ENCODE peak calls at places on chromosomes 2 and 18, in five cellular contexts. Z is A549, K is sigmoid colon, H is ovary, G is tibial nerve. O is an unnamed sample.

GRCh38 chr2:128228894-128229293 is 89.8 kb downstream of the HS6ST1 start:
- DNase-seq in H (no peak), K (no peak), G (no peak), Z (no peak), O (no peak)

GRCh38 chr2:3445891-3446290 is 66.4 kb downstream of the TRAPPC12 start:
- DNase-seq in K (no peak), H (no peak), Z (no peak), G (no peak), O (no peak)

GRCh38 chr2:9462872-9463697 is 11.3 kb upstream of the IAH1 start:
- DNase-seq in G (no peak), Z (no peak), H (no peak), K (no peak), O (no peak)

GRCh38 chr2:169360984-169361705 is 1.2 kb downstream of the LRP2 start:
- DNase-seq in G (no peak), K (no peak), H (no peak), Z (no peak), O (no peak)

GRCh38 chr2:137828624-137829023 is 135.6 kb upstream of the HNMT start:
- DNase-seq in H (no peak), Z (no peak), K (no peak), G (no peak), O (no peak)

GRCh38 chr18:57445488-57446319 is 10.5 kb downstream of the ONECUT2 start:
- DNase-seq in H (no peak), K (no peak), Z (no peak), G (no peak), O (no peak)

GRCh38 chr2:21024722-21025389 is 19.0 kb downstream of the APOB start:
- DNase-seq in K (no peak), G (no peak), Z (no peak), H (no peak), O (no peak)

GRCh38 chr2:207768168-207768890 is 1.4 kb downstream of the FZD5 start:
- DNase-seq in K (peak), G (peak), Z (peak), H (peak), O (peak)

GRCh38 chr18:3584266-3584665 is 134.3 kb downstream of the TGIF1 start:
- DNase-seq in Z (no peak), G (no peak), K (no peak), H (no peak), O (no peak)

GRCh38 chr2:40316631-40317030 is 135.3 kb downstream of the SLC8A1 start:
- DNase-seq in Z (no peak), H (no peak), G (no peak), K (no peak), O (no peak)

GRCh38 chr2:104443137-104443536 is 410.8 kb upstream of the POU3F3 start:
- DNase-seq in K (no peak), Z (no peak), G (no peak), H (no peak), O (no peak)

GRCh38 chr2:238174701-238175100 is 15.9 kb downstream of the ERFE start:
- DNase-seq in K (no peak), H (no peak), Z (no peak), G (no peak), O (no peak)

GRCh38 chr18:47247833-47248609 is 3.4 kb downstream of the SKOR2 start:
- DNase-seq in K (no peak), H (no peak), G (no peak), Z (no peak), O (no peak)

GRCh38 chr18:47248610-47249343 is 2.7 kb downstream of the SKOR2 start:
- DNase-seq in G (no peak), Z (no peak), K (no peak), H (no peak), O (no peak)

GRCh38 chr18:47246027-47246971 is 5.2 kb downstream of the SKOR2 start:
- DNase-seq in Z (no peak), K (no peak), H (no peak), G (no peak), O (peak)

GRCh38 chr18:47247036-47247832 is 4.2 kb downstream of the SKOR2 start:
- DNase-seq in Z (no peak), G (no peak), H (no peak), K (no peak), O (no peak)

DNA sequence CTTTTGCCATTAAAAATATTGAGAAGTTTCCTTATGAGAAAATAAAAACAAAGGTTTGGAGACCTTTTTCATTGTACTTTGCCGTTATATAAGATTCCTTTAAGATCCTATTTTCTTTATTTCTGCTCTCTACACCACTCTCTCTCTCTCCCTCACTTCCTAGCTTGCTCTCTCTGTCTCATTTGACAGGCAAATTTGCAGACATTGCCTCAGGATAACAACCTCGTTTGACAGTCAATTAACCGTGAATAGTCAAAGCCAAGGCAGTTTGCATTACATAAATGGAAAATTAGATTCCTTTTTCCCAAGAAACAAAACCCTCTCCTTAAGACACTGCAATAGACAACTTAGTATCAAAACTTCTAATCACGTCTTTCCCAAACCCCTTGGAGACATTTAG is 7.4 kb downstream of the SKOR2 start:
- DNase-seq in Z (no peak), H (no peak), G (no peak), K (no peak), O (no peak)
- TF ChIP-seq EP300 in Z (no peak), H (no peak), G (no peak), K (no peak), O (no peak)

DNA sequence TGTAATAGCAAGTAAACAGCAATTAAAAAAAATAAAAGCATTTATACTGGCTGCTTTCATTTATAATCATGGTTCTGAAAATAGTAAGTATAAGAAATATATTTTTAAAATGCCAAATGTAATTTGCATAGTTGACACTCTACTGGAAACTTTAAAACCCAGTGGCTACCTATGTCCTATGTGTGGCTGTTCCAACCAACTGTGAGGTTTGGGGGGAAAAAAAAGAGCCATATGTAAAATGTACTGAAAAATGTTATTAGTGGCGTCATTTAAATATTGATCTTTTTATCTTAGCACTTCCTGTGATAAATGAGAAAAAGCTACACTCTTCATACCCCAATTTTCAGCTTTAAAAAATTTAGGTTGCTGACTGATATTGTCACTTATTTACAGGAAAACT is 270.7 kb downstream of the TCF4 start:
- DNase-seq in K (no peak), G (no peak), Z (no peak), H (no peak), O (no peak)
- H3K27ac ChIP-seq in K (peak), G (peak), Z (no peak), H (no peak), O (peak)

DNA sequence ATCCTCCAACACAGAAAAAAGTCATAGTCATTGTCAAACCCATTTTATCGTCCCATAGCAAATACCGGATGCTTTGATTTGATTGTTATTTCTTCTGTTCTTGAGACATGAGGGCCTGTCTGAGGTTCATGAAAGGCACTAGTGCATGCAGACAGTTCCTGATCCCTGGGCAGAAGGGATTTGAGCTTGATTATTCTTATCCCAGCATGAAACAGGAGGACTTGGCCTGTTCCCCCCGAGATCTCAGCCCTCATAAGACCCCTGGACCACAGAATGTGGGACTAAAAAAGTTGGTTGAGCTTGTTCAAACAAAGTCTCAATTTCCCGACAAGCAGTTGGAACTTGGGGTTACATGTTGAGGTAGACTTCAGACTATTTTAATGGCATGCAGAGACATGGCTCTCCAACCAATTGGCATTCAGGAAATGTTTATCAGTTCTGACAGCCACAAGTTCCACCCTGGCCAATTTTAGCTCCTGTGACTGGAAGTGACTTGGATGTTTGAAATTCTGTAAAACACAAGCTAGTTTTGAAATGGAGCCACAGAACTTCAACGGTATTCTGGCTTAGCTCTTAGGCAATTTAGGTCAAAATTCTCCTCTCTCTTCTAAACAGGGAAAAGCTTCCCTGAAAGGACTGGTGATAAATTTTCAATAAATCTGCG is 366.9 kb upstream of the SLC14A2 start:
- DNase-seq in K (peak), Z (no peak), G (no peak), H (no peak), O (no peak)
- TF ChIP-seq EP300 in K (no peak), Z (no peak), G (peak), H (no peak), O (no peak)

GRCh38 chr2:157264099-157264498 is 6.6 kb downstream of the GALNT5 start:
- DNase-seq in Z (no peak), K (no peak), G (no peak), H (no peak), O (no peak)
- H3K27ac ChIP-seq in Z (no peak), K (no peak), G (no peak), H (no peak), O (no peak)

DNA sequence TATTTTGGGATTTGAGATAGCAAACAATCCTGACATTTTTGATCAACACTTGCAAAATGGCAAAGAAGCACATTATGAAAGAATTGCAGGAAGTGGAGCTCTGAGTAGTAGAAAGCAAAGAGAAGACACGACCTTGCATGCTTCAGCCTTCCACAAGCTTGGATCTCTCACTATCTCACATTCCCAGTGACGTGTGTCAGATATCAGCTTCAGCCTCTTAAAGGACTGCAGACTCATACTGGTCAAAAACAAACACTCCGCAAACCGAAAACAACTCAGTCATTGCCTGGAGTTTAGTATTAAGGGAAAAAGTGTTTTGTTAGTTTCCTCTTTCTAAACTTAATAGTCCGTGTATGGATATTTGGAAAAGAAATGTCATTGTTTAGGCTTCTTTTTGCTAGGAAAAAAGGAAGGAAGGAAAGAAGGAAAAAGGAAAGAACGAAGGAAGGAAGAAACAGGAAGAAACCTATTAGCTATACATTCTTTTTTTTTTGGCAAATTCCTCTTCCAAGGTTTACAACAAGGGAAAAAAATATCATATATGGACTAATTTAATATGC is 32.6 kb upstream of the SLC40A1 start:
- DNase-seq in G (no peak), H (peak), K (no peak), Z (peak), O (peak)
- TF ChIP-seq EP300 in G (peak), H (no peak), K (no peak), Z (peak), O (no peak)

GRCh38 chr2:217108086-217108485 is 248.2 kb upstream of the TNP1 start:
- DNase-seq in K (no peak), H (no peak), G (no peak), Z (no peak), O (no peak)
- H3K27ac ChIP-seq in K (no peak), H (no peak), G (no peak), Z (no peak), O (no peak)

GRCh38 chr18:581106-581505 is 926 bp downstream of the CETN1 start:
- DNase-seq in G (no peak), K (no peak), H (no peak), Z (no peak), O (no peak)

GRCh38 chr18:576924-577323 is 3.3 kb upstream of the CETN1 start:
- DNase-seq in G (no peak), H (no peak), K (no peak), Z (no peak), O (no peak)

GRCh38 chr18:582465-582864 is 2.3 kb downstream of the CETN1 start:
- DNase-seq in H (no peak), K (no peak), G (no peak), Z (no peak), O (no peak)

GRCh38 chr18:577606-578005 is 2.6 kb upstream of the CETN1 start:
- DNase-seq in G (no peak), H (no peak), Z (no peak), K (no peak), O (no peak)

GRCh38 chr18:580154-580553 is at the start of gene CETN1:
- DNase-seq in G (no peak), K (no peak), H (no peak), Z (no peak), O (peak)
- TF ChIP-seq EP300 in G (no peak), K (no peak), H (no peak), Z (no peak), O (no peak)

DNA sequence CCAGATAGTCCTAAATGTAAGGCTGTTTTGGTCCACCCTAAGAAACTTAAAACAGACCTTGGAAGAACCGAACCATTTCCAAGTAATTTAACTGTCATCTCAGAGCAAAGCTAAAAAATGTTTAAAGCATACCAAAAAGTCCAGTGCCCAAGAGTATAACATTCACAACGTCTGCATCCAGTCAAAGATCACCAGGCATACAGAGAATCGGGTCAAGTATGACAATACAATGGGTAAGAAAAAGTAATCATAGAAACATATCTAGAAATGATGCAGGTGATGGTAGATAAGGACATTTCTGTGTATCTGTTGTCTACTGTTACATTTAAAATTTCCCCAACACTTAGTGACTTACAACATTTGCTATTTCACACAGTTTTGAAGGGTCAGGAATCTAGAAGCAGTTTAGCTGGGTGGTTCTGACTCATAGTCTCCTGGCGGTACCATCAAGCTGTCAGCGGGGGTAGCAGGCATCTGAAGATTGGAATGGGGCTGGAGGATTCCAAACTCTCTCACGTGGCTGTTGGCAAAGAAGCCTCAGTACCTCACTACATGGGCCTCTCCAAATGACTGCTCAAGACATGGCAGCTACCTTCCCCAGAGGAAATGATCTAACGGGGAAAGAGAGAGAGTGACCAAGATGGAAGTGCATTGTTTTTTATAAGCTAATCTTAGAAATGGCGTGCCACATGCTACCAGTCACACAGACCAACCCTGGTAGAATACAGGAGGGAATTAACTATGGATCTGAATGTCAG is 36.6 kb upstream of the DYNC2LI1 start:
- DNase-seq in H (no peak), Z (no peak), G (no peak), K (no peak), O (no peak)
- H3K27ac ChIP-seq in H (no peak), Z (no peak), G (no peak), K (peak), O (no peak)